ENCODE peak calls at places on chromosomes 5 and 9, in six cellular contexts. G is T-helper 9 cell, B is 8988T, O is PC-3, N is LNCaP clone FGC, L is foreskin melanocyte. K is an unnamed sample.

GRCh38 chr5:170200876-170201275 is 31.9 kb upstream of the C5orf58 start:
- DNase-seq in N (no peak), G (no peak), B (no peak), L (no peak), O (peak; percentile 40), K (no peak)

GRCh38 chr9:73093740-73094379 is 57.8 kb upstream of the ANXA1 start:
- DNase-seq in O (no peak), G (no peak), B (no peak), L (no peak), N (no peak), K (no peak)

GRCh38 chr5:73770601-73771025 is 144.6 kb downstream of the ARHGEF28 start:
- DNase-seq in G (no peak), L (no peak), O (peak; percentile 63), N (no peak), B (no peak), K (no peak)

GRCh38 chr5:136199408-136199807 is 6.4 kb upstream of the SMIM32 start:
- DNase-seq in N (no peak), O (no peak), L (no peak), G (no peak), B (no peak), K (no peak)

GRCh38 chr5:146836226-146836842 is 42.2 kb downstream of the PPP2R2B start:
- DNase-seq in G (no peak), N (no peak), O (no peak), B (no peak), L (no peak), K (no peak)

GRCh38 chr5:141714542-141715303 is 32.7 kb upstream of the ARAP3 start:
- DNase-seq in N (no peak), O (peak; percentile 73), G (no peak), L (no peak), B (no peak), K (no peak)

GRCh38 chr5:140249536-140249935 is 53.4 kb downstream of the PFDN1 start:
- DNase-seq in N (no peak), L (no peak), G (no peak), O (no peak), B (no peak), K (no peak)

GRCh38 chr9:8256880-8257279 is 457.3 kb upstream of the DMAC1 start:
- DNase-seq in G (no peak), L (no peak), B (no peak), O (no peak), N (no peak), K (no peak)

GRCh38 chr5:21219966-21220365 is 1232.0 kb upstream of the CDH18 start:
- DNase-seq in B (no peak), N (no peak), G (no peak), L (no peak), O (no peak), K (no peak)

GRCh38 chr9:126985870-126986498 is 71.4 kb downstream of the RALGPS1 start:
- DNase-seq in O (peak; percentile 97), B (peak; percentile 29), L (peak; percentile 28), G (peak; percentile 71), N (peak; percentile 74), K (no peak)

GRCh38 chr5:91122663-91123062 is 260.5 kb downstream of the ARRDC3 start:
- DNase-seq in L (no peak), O (no peak), B (no peak), G (no peak), N (no peak), K (no peak)

GRCh38 chr5:132480546-132481242 is 9.9 kb downstream of the IRF1 start:
- DNase-seq in B (no peak), N (no peak), L (no peak), O (no peak), G (no peak), K (no peak)

GRCh38 chr5:151082976-151083651 is 2.3 kb upstream of the TNIP1 start:
- DNase-seq in O (peak; percentile 90), N (no peak), G (peak; percentile 61), L (no peak), B (no peak), K (no peak)

GRCh38 chr5:175729829-175730277 is 72.0 kb downstream of the HRH2 start:
- DNase-seq in B (peak; percentile 95), O (peak; percentile 91), L (peak; percentile 68), N (peak; percentile 54), G (peak; percentile 95), K (peak; percentile 72)

GRCh38 chr9:81002242-81002641 is 687.1 kb downstream of the TLE1 start:
- DNase-seq in L (peak; percentile 3), O (peak; percentile 76), B (no peak), N (no peak), G (no peak), K (no peak)

GRCh38 chr5:126122942-126123341 is 300.3 kb upstream of the GRAMD2B start:
- DNase-seq in L (no peak), B (no peak), N (no peak), O (peak; percentile 15), G (no peak), K (no peak)

GRCh38 chr5:157059891-157060290 is 975 bp upstream of the HAVCR1 start:
- DNase-seq in N (no peak), L (no peak), G (no peak), B (no peak), O (peak; percentile 19), K (no peak)

GRCh38 chr5:142360607-142361120 is 35.8 kb upstream of the SPRY4 start:
- DNase-seq in L (no peak), N (no peak), B (no peak), G (no peak), O (peak; percentile 75), K (no peak)

GRCh38 chr9:121302341-121302740 is 34.4 kb downstream of the GSN start:
- DNase-seq in G (no peak), O (no peak), L (no peak), N (no peak), B (no peak), K (no peak)

GRCh38 chr5:89255845-89256463 is 373.0 kb upstream of the MEF2C start:
- DNase-seq in O (peak; percentile 51), N (peak; percentile 22), G (no peak), B (no peak), L (peak; percentile 42), K (no peak)

GRCh38 chr5:22560115-22560514 is 293.0 kb downstream of the CDH12 start:
- DNase-seq in N (no peak), O (peak; percentile 43), G (no peak), L (peak; percentile 1), B (peak; percentile 11), K (peak; percentile 3)

GRCh38 chr5:33299621-33300208 is 141.1 kb upstream of the TARS1 start:
- DNase-seq in O (peak; percentile 72), L (peak; percentile 64), G (no peak), B (no peak), N (no peak), K (no peak)

GRCh38 chr9:128375865-128376264 is 4.7 kb downstream of the URM1 start:
- DNase-seq in B (no peak), N (no peak), G (no peak), L (no peak), O (no peak), K (no peak)

GRCh38 chr5:14741131-14741530 is 76.6 kb downstream of the OTULIN start:
- DNase-seq in L (no peak), B (no peak), N (no peak), O (no peak), G (no peak), K (no peak)

GRCh38 chr9:84922051-84922450 is 252.5 kb downstream of the NTRK2 start:
- DNase-seq in N (no peak), L (no peak), O (no peak), G (no peak), B (no peak), K (no peak)

GRCh38 chr9:100098241-100098886 is 436 bp downstream of the ERP44 start:
- DNase-seq in N (peak; percentile 72), G (peak; percentile 15), B (no peak), L (no peak), O (peak; percentile 75), K (no peak)

GRCh38 chr5:132594170-132594569 is 37.4 kb downstream of the RAD50 start:
- DNase-seq in O (no peak), L (no peak), N (no peak), B (no peak), G (no peak), K (no peak)

GRCh38 chr5:72509401-72509800 is 2.2 kb upstream of the ZNF366 start:
- DNase-seq in N (no peak), G (no peak), L (no peak), B (no peak), O (no peak), K (no peak)

GRCh38 chr9:76866689-76867088 is 39.2 kb downstream of the PRUNE2 start:
- DNase-seq in O (peak; percentile 91), N (no peak), L (peak; percentile 38), B (peak; percentile 19), G (no peak), K (no peak)

GRCh38 chr9:96376926-96377874 is 6.3 kb downstream of the SLC35D2 start:
- DNase-seq in B (no peak), G (no peak), L (no peak), O (peak; percentile 69), N (no peak), K (peak; percentile 29)

GRCh38 chr9:115360122-115360521 is 242.2 kb upstream of the TNC start:
- DNase-seq in O (no peak), L (no peak), N (no peak), B (no peak), G (no peak), K (no peak)